ENCODE peak calls at places on chromosome 21, in six cellular contexts. U is body of pancreas; I is HL-60; O is HepG2; F is CD4-positive, alpha-beta T cell; C is left ventricle myocardium inferior. Y is an unnamed sample.

GRCh38 chr21:38950388-38951094 is 144.8 kb downstream of the ETS2 start:
- DNase-seq in F (no peak), U (no peak), I (no peak), O (no peak), C (no peak), Y (no peak)

GRCh38 chr21:27320868-27321267 is 354.0 kb upstream of the ADAMTS5 start:
- DNase-seq in U (no peak), C (no peak), I (no peak), O (no peak), F (no peak), Y (no peak)

GRCh38 chr21:9758888-9759287 is 762.5 kb upstream of the TPTE start:
- DNase-seq in C (no peak), F (no peak), I (no peak), U (no peak), O (no peak), Y (no peak)

GRCh38 chr21:26840912-26841311 is 4.3 kb downstream of the ADAMTS1 start:
- DNase-seq in F (no peak), U (peak), C (peak), I (no peak), O (no peak), Y (no peak)

GRCh38 chr21:33425825-33426224 is 22.6 kb downstream of the IFNGR2 start:
- DNase-seq in U (no peak), I (no peak), F (no peak), C (no peak), O (peak), Y (no peak)

GRCh38 chr21:40667964-40668363 is 179.0 kb downstream of the DSCAM start:
- DNase-seq in U (no peak), I (no peak), O (no peak), F (no peak), C (no peak), Y (no peak)

GRCh38 chr21:41650526-41651145 is 116.2 kb downstream of the RIPK4 start:
- DNase-seq in I (no peak), C (no peak), F (no peak), O (no peak), U (no peak), Y (no peak)

GRCh38 chr21:43369124-43369523 is 57.8 kb downstream of the SIK1 start:
- DNase-seq in O (peak), F (no peak), I (no peak), U (no peak), C (no peak), Y (no peak)

GRCh38 chr21:32977216-32977615 is 48.5 kb upstream of the OLIG2 start:
- DNase-seq in F (no peak), O (no peak), C (no peak), I (no peak), U (no peak), Y (no peak)

GRCh38 chr21:14480601-14481000 is 65.5 kb downstream of the SAMSN1 start:
- DNase-seq in U (no peak), C (no peak), O (no peak), I (peak), F (no peak), Y (no peak)

GRCh38 chr21:39633043-39633442 is 20.3 kb downstream of the B3GALT5 start:
- DNase-seq in C (no peak), F (no peak), I (no peak), U (no peak), O (no peak), Y (no peak)

GRCh38 chr21:38646213-38646837 is 148.0 kb upstream of the ERG start:
- DNase-seq in C (no peak), U (no peak), I (no peak), F (no peak), O (no peak), Y (no peak)

GRCh38 chr21:25733859-25734653 is 648 bp downstream of the ATP5PF start:
- DNase-seq in U (no peak), O (peak), I (peak), F (no peak), C (no peak), Y (no peak)

GRCh38 chr21:41932191-41932575 is 21.6 kb downstream of the C2CD2 start:
- DNase-seq in I (no peak), O (no peak), U (no peak), F (no peak), C (no peak), Y (no peak)

GRCh38 chr21:22728091-22728490 is 1729.9 kb downstream of the NCAM2 start:
- DNase-seq in C (no peak), U (no peak), O (no peak), I (no peak), F (no peak), Y (no peak)

GRCh38 chr21:41640756-41641509 is 125.9 kb downstream of the RIPK4 start:
- DNase-seq in U (no peak), F (no peak), C (no peak), O (no peak), I (no peak), Y (no peak)

GRCh38 chr21:42387843-42388242 is 8.0 kb downstream of the TMPRSS3 start:
- DNase-seq in C (no peak), F (no peak), U (no peak), I (no peak), O (no peak), Y (no peak)

GRCh38 chr21:40886006-40886405 is 39.0 kb upstream of the DSCAM start:
- DNase-seq in F (no peak), I (no peak), O (no peak), C (no peak), U (no peak), Y (no peak)

GRCh38 chr21:30305136-30305535 is 15.0 kb downstream of the KRTAP26-1 start:
- DNase-seq in F (no peak), C (no peak), U (no peak), I (no peak), O (no peak), Y (no peak)

GRCh38 chr21:16181024-16181423 is 451.2 kb downstream of the USP25 start:
- DNase-seq in U (no peak), O (no peak), C (no peak), F (no peak), I (no peak), Y (no peak)

GRCh38 chr21:43323244-43324005 is 103.5 kb downstream of the SIK1 start:
- DNase-seq in F (no peak), C (peak), O (no peak), I (no peak), U (peak), Y (no peak)

GRCh38 chr21:26555554-26555953 is 17.5 kb downstream of the CYYR1 start:
- DNase-seq in U (no peak), O (no peak), F (no peak), I (no peak), C (no peak), Y (no peak)

GRCh38 chr21:42495027-42495426 is 997 bp downstream of the RSPH1 start:
- DNase-seq in U (no peak), I (no peak), F (no peak), O (no peak), C (no peak), Y (no peak)

GRCh38 chr21:42453301-42454220 is 42.5 kb downstream of the RSPH1 start:
- DNase-seq in F (no peak), U (no peak), O (no peak), C (no peak), I (no peak), Y (no peak)

GRCh38 chr21:21715286-21715969 is 717.2 kb downstream of the NCAM2 start:
- DNase-seq in C (no peak), U (no peak), O (no peak), F (no peak), I (no peak), Y (no peak)

GRCh38 chr21:38291875-38292274 is 35.1 kb downstream of the KCNJ15 start:
- DNase-seq in I (no peak), U (no peak), C (no peak), O (no peak), F (no peak), Y (no peak)

GRCh38 chr21:25459993-25460392 is 147.3 kb downstream of the MRPL39 start:
- DNase-seq in O (no peak), C (no peak), U (no peak), I (no peak), F (no peak), Y (no peak)

GRCh38 chr21:33202464-33203363 is 27.0 kb upstream of the IFNAR2 start:
- DNase-seq in O (no peak), F (no peak), C (no peak), U (no peak), I (no peak), Y (no peak)

GRCh38 chr21:29175408-29176147 is 45.1 kb downstream of the MAP3K7CL start:
- DNase-seq in O (peak), U (peak), F (no peak), C (no peak), I (no peak), Y (no peak)

GRCh38 chr21:26964379-26964778 is 2.5 kb downstream of the ADAMTS5 start:
- DNase-seq in C (peak), F (no peak), U (no peak), O (no peak), I (no peak), Y (no peak)

GRCh38 chr21:25911730-25912401 is 177.1 kb downstream of the GABPA start:
- DNase-seq in U (peak), O (no peak), F (no peak), C (peak), I (no peak), Y (no peak)

DNA sequence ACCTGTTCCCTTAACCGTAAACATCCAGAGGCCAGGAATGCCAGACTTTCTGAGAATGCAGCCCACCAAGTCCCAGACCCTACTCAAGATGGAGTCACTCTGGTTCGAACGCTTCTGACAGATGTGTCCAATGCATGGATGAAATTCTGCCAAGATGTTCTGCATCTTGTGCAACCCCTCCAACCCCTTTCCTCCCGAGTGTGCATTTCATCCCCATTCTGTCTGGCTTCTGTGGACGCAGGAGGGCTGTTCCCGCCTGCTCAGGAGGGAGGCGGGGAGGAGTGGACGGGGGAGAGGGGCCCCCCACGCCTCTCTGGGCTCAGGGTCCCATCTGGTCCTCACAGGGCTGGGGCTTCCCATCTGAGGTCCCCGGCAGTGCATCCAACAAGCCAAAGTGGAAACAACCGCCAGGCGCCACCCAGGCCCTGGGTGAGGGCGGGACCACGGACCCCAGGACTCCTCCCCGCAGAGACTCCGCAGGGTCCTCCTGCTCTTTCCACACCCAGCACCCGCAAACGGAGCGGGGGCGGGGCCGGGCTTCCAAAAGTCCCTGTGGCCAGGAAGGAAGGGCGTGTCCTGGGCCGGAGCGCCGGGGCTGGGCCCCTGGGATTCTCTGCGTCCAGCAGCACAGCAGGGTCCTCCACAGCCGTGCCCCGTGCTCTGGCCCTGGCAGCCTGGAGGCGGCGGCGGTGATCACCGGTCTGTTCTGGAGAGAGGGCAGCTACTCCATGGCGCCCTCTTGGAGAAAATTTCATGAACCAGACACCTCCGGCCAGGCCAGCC is 27.7 kb upstream of the SUMO3 start:
- DNase-seq in F (peak), U (peak), I (peak), C (peak), O (peak), Y (peak)
- TF ChIP-seq CTCF in F (peak), U (no peak), I (no peak), C (peak), O (peak), Y (no peak)

GRCh38 chr21:45954271-45954670 is 27.3 kb upstream of the COL6A1 start:
- DNase-seq in I (no peak), C (no peak), O (no peak), U (no peak), F (no peak), Y (no peak)
- TF ChIP-seq CTCF in I (no peak), C (peak), O (no peak), U (no peak), F (no peak), Y (no peak)

GRCh38 chr21:31623664-31624063 is 35.8 kb upstream of the SOD1 start:
- DNase-seq in C (no peak), F (no peak), O (no peak), I (no peak), U (no peak), Y (no peak)
- TF ChIP-seq CTCF in C (no peak), F (no peak), O (peak), I (no peak), U (no peak), Y (no peak)

GRCh38 chr21:36087362-36088138 is 17.7 kb downstream of the CBR1 start:
- DNase-seq in I (no peak), F (no peak), C (no peak), U (no peak), O (no peak), Y (no peak)
- TF ChIP-seq CTCF in I (no peak), F (no peak), C (peak), U (no peak), O (peak), Y (no peak)